ENCODE peak calls at places on chromosomes 5 and 9, in seven cellular contexts. P is HEK293T; Y is AG08395; U is coronary artery; L is stimulated activated CD4-positive, alpha-beta T cell treated with anti-CD3 and anti-CD28 coated beads, Interleukin-15, amount 100 ng/mL, for 1 hour; K is stomach; Q is fibroblast of mammary gland. R is an unnamed sample.

GRCh38 chr9:19184144-19184917 is 46.2 kb upstream of the DENND4C start:
- DNase-seq in P (no peak), Y (peak), U (peak), L (peak), K (peak), Q (peak), R (peak)

GRCh38 chr9:31519011-31519410 is 865.4 kb upstream of the ACO1 start:
- DNase-seq in P (no peak), Y (no peak), U (no peak), L (no peak), K (no peak), Q (no peak), R (no peak)

GRCh38 chr9:130948266-130948665 is 9.2 kb upstream of the FIBCD1 start:
- DNase-seq in P (no peak), Y (no peak), U (no peak), L (no peak), K (no peak), Q (no peak), R (no peak)

GRCh38 chr5:148910686-148911361 is 84.4 kb downstream of the ADRB2 start:
- DNase-seq in P (no peak), Y (peak), U (no peak), L (no peak), K (peak), Q (peak), R (no peak)

GRCh38 chr5:109907189-109907588 is 217.5 kb downstream of the MAN2A1 start:
- DNase-seq in P (no peak), Y (no peak), U (no peak), L (no peak), K (no peak), Q (peak), R (no peak)

GRCh38 chr5:80963966-80964481 is 3.9 kb downstream of the RASGRF2 start:
- DNase-seq in P (no peak), Y (no peak), U (no peak), L (no peak), K (no peak), Q (peak), R (no peak)

GRCh38 chr5:79200573-79201183 is 35.3 kb upstream of the JMY start:
- DNase-seq in P (peak), Y (peak), U (no peak), L (no peak), K (no peak), Q (peak), R (no peak)

GRCh38 chr5:10704949-10705621 is 55.9 kb downstream of the DAP start:
- DNase-seq in P (no peak), Y (peak), U (no peak), L (no peak), K (no peak), Q (peak), R (no peak)

GRCh38 chr9:83544002-83544698 is 5.9 kb upstream of the FRMD3 start:
- DNase-seq in P (peak), Y (peak), U (no peak), L (no peak), K (peak), Q (peak), R (no peak)

GRCh38 chr5:9924614-9925013 is 294.5 kb upstream of the TAS2R1 start:
- DNase-seq in P (no peak), Y (peak), U (no peak), L (no peak), K (no peak), Q (peak), R (no peak)

GRCh38 chr5:136518814-136519213 is 153.5 kb upstream of the TRPC7 start:
- DNase-seq in P (no peak), Y (no peak), U (no peak), L (no peak), K (no peak), Q (peak), R (no peak)

GRCh38 chr5:141155540-141156374 is 5.9 kb downstream of the PCDHB6 start:
- DNase-seq in P (no peak), Y (no peak), U (no peak), L (no peak), K (no peak), Q (no peak), R (no peak)

GRCh38 chr5:28603869-28604268 is 1565.5 kb upstream of the CDH9 start:
- DNase-seq in P (no peak), Y (no peak), U (no peak), L (no peak), K (no peak), Q (no peak), R (no peak)

GRCh38 chr9:117412006-117412715 is 2.7 kb downstream of the ASTN2 start:
- DNase-seq in P (no peak), Y (no peak), U (no peak), L (no peak), K (no peak), Q (no peak), R (no peak)

GRCh38 chr5:72167790-72168189 is 60.5 kb downstream of the MAP1B start:
- DNase-seq in P (no peak), Y (peak), U (no peak), L (no peak), K (no peak), Q (peak), R (no peak)

GRCh38 chr9:7980691-7981289 is 181.2 kb upstream of the DMAC1 start:
- DNase-seq in P (no peak), Y (no peak), U (no peak), L (no peak), K (no peak), Q (no peak), R (no peak)

GRCh38 chr9:114140401-114140800 is 14.9 kb upstream of the COL27A1 start:
- DNase-seq in P (no peak), Y (no peak), U (no peak), L (no peak), K (no peak), Q (no peak), R (no peak)

GRCh38 chr5:158070855-158071254 is 211.9 kb upstream of the CLINT1 start:
- DNase-seq in P (no peak), Y (no peak), U (no peak), L (no peak), K (no peak), Q (peak), R (no peak)

GRCh38 chr5:111694183-111694582 is 62.8 kb downstream of the NREP start:
- DNase-seq in P (no peak), Y (peak), U (no peak), L (no peak), K (no peak), Q (peak), R (no peak)

GRCh38 chr5:142486581-142486980 is 161.8 kb upstream of the SPRY4 start:
- DNase-seq in P (no peak), Y (no peak), U (no peak), L (no peak), K (no peak), Q (peak), R (no peak)

GRCh38 chr9:90921104-90921503 is 119.5 kb downstream of the SYK start:
- DNase-seq in P (no peak), Y (no peak), U (peak), L (no peak), K (peak), Q (no peak), R (peak)

GRCh38 chr9:109652971-109653370 is 127.0 kb upstream of the PALM2AKAP2 start:
- DNase-seq in P (no peak), Y (peak), U (no peak), L (no peak), K (no peak), Q (peak), R (no peak)

GRCh38 chr5:39257554-39257953 is 38.2 kb upstream of the FYB1 start:
- DNase-seq in P (no peak), Y (no peak), U (no peak), L (no peak), K (no peak), Q (no peak), R (no peak)

R was measured in left lobe of liver.